ENCODE peak calls at places on chromosomes 4 and X, in five cellular contexts. U, F, J, Y and I are unnamed samples.

GRCh38 chr4:120801171-120801758 is 121.3 kb downstream of the PRDM5 start:
- DNase-seq in U (peak; percentile 28), F (no peak), J (peak; percentile 69), Y (peak; percentile 67), I (no peak)

GRCh38 chr4:20860878-20861277 is 160.6 kb downstream of the PACRGL start:
- DNase-seq in U (no peak), F (no peak), J (no peak), Y (no peak), I (no peak)

GRCh38 chr4:170662250-170662649 is 572.5 kb upstream of the AADAT start:
- DNase-seq in U (no peak), F (no peak), J (no peak), Y (no peak), I (no peak)

GRCh38 chr4:6608758-6609414 is 31.6 kb upstream of the MRFAP1 start:
- DNase-seq in U (no peak), F (no peak), J (no peak), Y (no peak), I (no peak)

GRCh38 chrX:135295238-135295943 is 13.9 kb upstream of the ETDC start:
- DNase-seq in U (peak; percentile 25), F (no peak), J (peak; percentile 55), Y (no peak), I (no peak)

GRCh38 chr4:105670684-105671083 is 37.8 kb downstream of the INTS12 start:
- DNase-seq in U (no peak), F (no peak), J (no peak), Y (no peak), I (no peak)

GRCh38 chr4:140116442-140117104 is 37.4 kb downstream of the MAML3 start:
- DNase-seq in U (no peak), F (no peak), J (no peak), Y (no peak), I (no peak)

GRCh38 chrX:45799576-45799975 is 598.9 kb upstream of the DIPK2B start:
- DNase-seq in U (no peak), F (no peak), J (no peak), Y (no peak), I (no peak)

GRCh38 chr4:120977435-120977997 is 55.0 kb upstream of the PRDM5 start:
- DNase-seq in U (no peak), F (no peak), J (peak; percentile 73), Y (no peak), I (no peak)

GRCh38 chrX:38664285-38664684 is 102.9 kb downstream of the TSPAN7 start:
- DNase-seq in U (no peak), F (no peak), J (peak; percentile 53), Y (no peak), I (no peak)

GRCh38 chr4:26959654-26960047 is 99.0 kb downstream of the STIM2 start:
- DNase-seq in U (no peak), F (no peak), J (no peak), Y (no peak), I (no peak)

GRCh38 chr4:121358473-121358872 is 22.3 kb downstream of the QRFPR start:
- DNase-seq in U (no peak), F (no peak), J (peak; percentile 76), Y (no peak), I (no peak)

GRCh38 chrX:153967536-153968214 is 3.9 kb downstream of the HCFC1 start:
- DNase-seq in U (no peak), F (no peak), J (no peak), Y (no peak), I (no peak)

GRCh38 chrX:9805956-9806355 is 19.7 kb downstream of the SHROOM2 start:
- DNase-seq in U (no peak), F (no peak), J (no peak), Y (no peak), I (no peak)

GRCh38 chr4:41512139-41512538 is 25.8 kb upstream of the LIMCH1 start:
- DNase-seq in U (no peak), F (no peak), J (no peak), Y (no peak), I (no peak)

GRCh38 chr4:155339588-155339987 is 37.2 kb downstream of the MAP9 start:
- DNase-seq in U (no peak), F (no peak), J (no peak), Y (no peak), I (no peak)

GRCh38 chrX:52346462-52347165 is 22.2 kb upstream of the XAGE2 start:
- DNase-seq in U (no peak), F (no peak), J (no peak), Y (no peak), I (no peak)

GRCh38 chrX:40068048-40068447 is 29.7 kb downstream of the BCOR start:
- DNase-seq in U (no peak), F (no peak), J (peak; percentile 5), Y (no peak), I (no peak)

GRCh38 chr4:113744667-113745241 is 16.8 kb downstream of the CAMK2D start:
- DNase-seq in U (no peak), F (no peak), J (no peak), Y (no peak), I (no peak)

GRCh38 chrX:38138157-38138556 is 82.5 kb downstream of the SRPX start:
- DNase-seq in U (no peak), F (no peak), J (no peak), Y (no peak), I (no peak)

GRCh38 chr4:40557741-40558140 is 71.9 kb downstream of the RBM47 start:
- DNase-seq in U (no peak), F (no peak), J (peak; percentile 61), Y (no peak), I (no peak)

GRCh38 chr4:158255727-158256324 is 45.5 kb downstream of the TMEM144 start:
- DNase-seq in U (no peak), F (no peak), J (peak; percentile 76), Y (no peak), I (no peak)

GRCh38 chr4:158259955-158260575 is 49.8 kb downstream of the TMEM144 start:
- DNase-seq in U (no peak), F (no peak), J (peak; percentile 57), Y (no peak), I (no peak)

GRCh38 chr4:158261480-158261879 is 51.2 kb downstream of the TMEM144 start:
- DNase-seq in U (no peak), F (no peak), J (no peak), Y (no peak), I (no peak)
- H3K4me1 ChIP-seq in U (peaks cover 4% of the 10 kb centered on the region), F (no peaks in the 10 kb centered on the region), J (no peaks in the 10 kb centered on the region), Y (no peaks in the 10 kb centered on the region), I (peaks cover 3% of the 10 kb centered on the region)

GRCh38 chr4:181213562-181213961 is 1029.6 kb upstream of the TENM3 start:
- DNase-seq in U (no peak), F (no peak), J (no peak), Y (no peak), I (no peak)
- H3K27me3 ChIP-seq in U (no peaks in the 10 kb centered on the region), F (no peaks in the 10 kb centered on the region), J (no peaks in the 10 kb centered on the region), Y (no peaks in the 10 kb centered on the region), I (no peaks in the 10 kb centered on the region)

DNA sequence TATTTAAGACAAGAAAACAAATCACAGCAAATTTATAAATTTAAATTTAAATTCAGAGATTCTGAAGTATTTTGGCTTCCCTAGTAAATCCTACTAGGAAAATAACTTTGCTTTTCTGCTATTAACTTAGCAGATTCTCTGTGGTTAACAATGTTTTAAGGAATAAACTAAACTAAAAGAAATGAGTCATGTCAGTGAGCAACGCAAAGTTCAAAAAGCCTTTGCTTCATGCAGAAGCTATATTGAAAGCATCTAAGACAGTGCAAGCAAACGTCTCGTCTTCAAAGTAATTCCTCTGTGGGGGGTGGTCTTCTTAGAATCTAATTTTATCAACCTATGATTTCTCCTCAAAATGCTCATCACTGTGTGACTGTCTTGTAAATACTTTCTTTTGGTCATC is 30.1 kb downstream of the GABRB1 start:
- DNase-seq in U (no peak), F (no peak), J (no peak), Y (no peak), I (no peak)
- TF ChIP-seq CTCF in U (no peak), F (no peak), J (no peak), Y (no peak), I (no peak)

GRCh38 chr4:95546236-95546635 is 2.5 kb downstream of the UNC5C start:
- DNase-seq in U (no peak), F (no peak), J (no peak), Y (no peak), I (no peak)
- H3K4me1 ChIP-seq in U (peaks cover 11% of the 10 kb centered on the region), F (peaks cover 4% of the 10 kb centered on the region), J (peaks cover 44% of the 10 kb centered on the region), Y (no peaks in the 10 kb centered on the region), I (no peaks in the 10 kb centered on the region)

DNA sequence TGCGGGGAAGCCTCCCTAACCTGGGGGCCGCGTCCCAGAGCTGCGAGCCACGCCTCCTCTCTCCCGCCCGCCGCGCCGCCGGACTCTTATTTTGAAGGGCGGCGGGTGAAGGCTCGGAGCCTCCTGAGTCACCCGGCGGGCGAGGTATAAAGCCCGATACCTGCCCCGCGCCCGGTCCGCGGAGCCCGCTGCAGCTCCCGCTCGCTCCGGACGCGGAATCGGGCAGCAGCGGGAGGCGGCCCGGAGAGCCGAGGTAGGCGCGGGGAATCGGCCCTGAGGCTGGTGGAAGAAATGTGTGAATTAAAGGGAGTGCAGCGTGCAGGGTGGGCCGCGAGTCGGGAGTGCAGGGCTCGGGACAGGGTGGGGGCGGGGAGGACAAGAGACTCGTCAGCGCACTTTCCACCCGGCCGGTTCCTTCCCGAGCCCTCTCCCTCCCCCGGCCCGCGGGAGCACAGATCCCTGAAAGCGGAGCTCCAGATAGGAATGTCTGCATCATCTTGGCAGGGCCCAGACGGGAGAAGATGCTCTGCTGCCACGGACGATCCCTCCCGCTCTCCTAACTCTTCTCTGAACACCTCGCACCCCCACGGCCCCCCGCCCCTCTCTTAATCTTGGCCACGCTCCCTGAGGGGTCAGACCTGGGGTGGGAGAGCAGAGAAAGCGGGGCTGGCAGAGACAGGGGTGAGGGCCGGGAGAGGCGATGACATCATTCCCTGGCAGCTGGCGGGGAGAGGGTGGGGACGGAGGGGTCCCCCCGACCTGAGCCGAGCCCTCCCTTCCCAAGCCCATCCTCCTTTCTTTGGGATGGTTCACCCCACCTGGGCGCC is 177.9 kb downstream of the CBR4 start:
- DNase-seq in U (peak; percentile 90), F (no peak), J (peak; percentile 83), Y (peak; percentile 93), I (peak; percentile 88)
- H3K27me3 ChIP-seq in U (no peaks in the 10 kb centered on the region), F (peaks cover 13% of the 10 kb centered on the region), J (no peaks in the 10 kb centered on the region), Y (no peaks in the 10 kb centered on the region), I (no peaks in the 10 kb centered on the region)

GRCh38 chr4:93710101-93710846 is 118.3 kb upstream of the ATOH1 start:
- DNase-seq in U (no peak), F (no peak), J (no peak), Y (no peak), I (no peak)
- TF ChIP-seq CTCF in U (no peak), F (peak; percentile 37), J (no peak), Y (no peak), I (peak; percentile 26)